ENCODE peak calls at places on chromosome 5, in seven cellular contexts. One of them, this sample, is unnamed.

GRCh38 chr5:34511915-34512314 is 144.2 kb upstream of the RAI14 start:
- DNase-seq in fibroblast of the aortic adventitia: peak; percentile 70
- DNase-seq in A549: no peak
- DNase-seq in choroid plexus epithelial cell: peak; percentile 80
- DNase-seq in CD8-positive, alpha-beta T cell: no peak
- DNase-seq in H9: peak; percentile 51
- DNase-seq in neural crest cell: no peak
- DNase-seq in this sample: no peak

GRCh38 chr5:134371834-134372340 is 518 bp downstream of the UBE2B start:
- DNase-seq in H9: peak; percentile 77
- DNase-seq in choroid plexus epithelial cell: peak; percentile 28
- DNase-seq in fibroblast of the aortic adventitia: peak; percentile 30
- DNase-seq in neural crest cell: peak; percentile 48
- DNase-seq in CD8-positive, alpha-beta T cell: peak; percentile 32
- DNase-seq in A549: peak; percentile 38
- DNase-seq in this sample: peak; percentile 35

GRCh38 chr5:32443541-32444190 is 874 bp downstream of the ZFR start:
- DNase-seq in choroid plexus epithelial cell: peak; percentile 44
- DNase-seq in fibroblast of the aortic adventitia: peak; percentile 23
- DNase-seq in neural crest cell: peak; percentile 36
- DNase-seq in CD8-positive, alpha-beta T cell: peak; percentile 59
- DNase-seq in H9: peak; percentile 45
- DNase-seq in A549: peak; percentile 47
- DNase-seq in this sample: no peak

GRCh38 chr5:102857090-102857818 is 102.1 kb downstream of the PAM start:
- DNase-seq in CD8-positive, alpha-beta T cell: no peak
- DNase-seq in H9: no peak
- DNase-seq in A549: no peak
- DNase-seq in fibroblast of the aortic adventitia: peak; percentile 86
- DNase-seq in choroid plexus epithelial cell: no peak
- DNase-seq in neural crest cell: no peak
- DNase-seq in this sample: no peak

GRCh38 chr5:87009146-87009545 is 258.5 kb upstream of the RASA1 start:
- DNase-seq in H9: no peak
- DNase-seq in choroid plexus epithelial cell: peak; percentile 72
- DNase-seq in neural crest cell: no peak
- DNase-seq in A549: no peak
- DNase-seq in CD8-positive, alpha-beta T cell: no peak
- DNase-seq in fibroblast of the aortic adventitia: peak; percentile 64
- DNase-seq in this sample: no peak

GRCh38 chr5:100667021-100667671 is 132.0 kb downstream of the FAM174A start:
- DNase-seq in CD8-positive, alpha-beta T cell: no peak
- DNase-seq in A549: no peak
- DNase-seq in neural crest cell: no peak
- DNase-seq in choroid plexus epithelial cell: peak; percentile 86
- DNase-seq in H9: no peak
- DNase-seq in fibroblast of the aortic adventitia: peak; percentile 66
- DNase-seq in this sample: peak; percentile 81

GRCh38 chr5:7779019-7779662 is 71.8 kb downstream of the CFAP90 start:
- DNase-seq in H9: no peak
- DNase-seq in fibroblast of the aortic adventitia: no peak
- DNase-seq in neural crest cell: no peak
- DNase-seq in choroid plexus epithelial cell: no peak
- DNase-seq in A549: no peak
- DNase-seq in CD8-positive, alpha-beta T cell: no peak
- DNase-seq in this sample: no peak

GRCh38 chr5:132434391-132434790 is 56.2 kb downstream of the IRF1 start:
- DNase-seq in H9: no peak
- DNase-seq in neural crest cell: no peak
- DNase-seq in CD8-positive, alpha-beta T cell: no peak
- DNase-seq in A549: no peak
- DNase-seq in fibroblast of the aortic adventitia: no peak
- DNase-seq in choroid plexus epithelial cell: peak; percentile 48
- DNase-seq in this sample: no peak

GRCh38 chr5:116970318-116970717 is 395.7 kb upstream of the SEMA6A start:
- DNase-seq in choroid plexus epithelial cell: peak; percentile 1
- DNase-seq in CD8-positive, alpha-beta T cell: no peak
- DNase-seq in A549: no peak
- DNase-seq in neural crest cell: no peak
- DNase-seq in fibroblast of the aortic adventitia: no peak
- DNase-seq in H9: no peak
- DNase-seq in this sample: peak; percentile 1

GRCh38 chr5:54718647-54719046 is 201.1 kb downstream of the SNX18 start:
- DNase-seq in fibroblast of the aortic adventitia: peak; percentile 67
- DNase-seq in neural crest cell: no peak
- DNase-seq in CD8-positive, alpha-beta T cell: no peak
- DNase-seq in A549: no peak
- DNase-seq in choroid plexus epithelial cell: peak; percentile 67
- DNase-seq in H9: no peak
- DNase-seq in this sample: no peak

GRCh38 chr5:2841208-2841607 is 89.7 kb upstream of the IRX2 start:
- DNase-seq in fibroblast of the aortic adventitia: no peak
- DNase-seq in CD8-positive, alpha-beta T cell: no peak
- DNase-seq in neural crest cell: no peak
- DNase-seq in choroid plexus epithelial cell: no peak
- DNase-seq in A549: no peak
- DNase-seq in H9: no peak
- DNase-seq in this sample: no peak

GRCh38 chr5:54412913-54413312 is 42.6 kb upstream of the HSPB3 start:
- DNase-seq in choroid plexus epithelial cell: no peak
- DNase-seq in H9: no peak
- DNase-seq in CD8-positive, alpha-beta T cell: no peak
- DNase-seq in fibroblast of the aortic adventitia: no peak
- DNase-seq in A549: no peak
- DNase-seq in neural crest cell: no peak
- DNase-seq in this sample: no peak

GRCh38 chr5:150734579-150735384 is 24.0 kb downstream of the DCTN4 start:
- DNase-seq in CD8-positive, alpha-beta T cell: no peak
- DNase-seq in H9: no peak
- DNase-seq in A549: no peak
- DNase-seq in neural crest cell: no peak
- DNase-seq in choroid plexus epithelial cell: no peak
- DNase-seq in fibroblast of the aortic adventitia: no peak
- DNase-seq in this sample: no peak

GRCh38 chr5:175652741-175653663 is 4.9 kb upstream of the HRH2 start:
- DNase-seq in neural crest cell: no peak
- DNase-seq in H9: no peak
- DNase-seq in fibroblast of the aortic adventitia: no peak
- DNase-seq in choroid plexus epithelial cell: peak; percentile 5
- DNase-seq in CD8-positive, alpha-beta T cell: peak; percentile 76
- DNase-seq in A549: no peak
- DNase-seq in this sample: no peak

GRCh38 chr5:68088302-68088701 is 127.3 kb upstream of the PIK3R1 start:
- DNase-seq in fibroblast of the aortic adventitia: peak; percentile 94
- DNase-seq in H9: no peak
- DNase-seq in neural crest cell: no peak
- DNase-seq in CD8-positive, alpha-beta T cell: no peak
- DNase-seq in choroid plexus epithelial cell: peak; percentile 67
- DNase-seq in A549: no peak
- DNase-seq in this sample: no peak

GRCh38 chr5:111337688-111338087 is 113.5 kb downstream of the CAMK4 start:
- DNase-seq in H9: no peak
- DNase-seq in choroid plexus epithelial cell: no peak
- DNase-seq in fibroblast of the aortic adventitia: no peak
- DNase-seq in CD8-positive, alpha-beta T cell: no peak
- DNase-seq in A549: no peak
- DNase-seq in neural crest cell: no peak
- DNase-seq in this sample: peak; percentile 40

GRCh38 chr5:168301593-168302388 is 10.3 kb downstream of the WWC1 start:
- DNase-seq in A549: peak; percentile 96
- DNase-seq in choroid plexus epithelial cell: no peak
- DNase-seq in CD8-positive, alpha-beta T cell: no peak
- DNase-seq in H9: no peak
- DNase-seq in neural crest cell: no peak
- DNase-seq in fibroblast of the aortic adventitia: peak; percentile 12
- DNase-seq in this sample: peak; percentile 76

GRCh38 chr5:144549580-144549979 is 378.9 kb downstream of the KCTD16 start:
- DNase-seq in neural crest cell: no peak
- DNase-seq in H9: no peak
- DNase-seq in A549: no peak
- DNase-seq in CD8-positive, alpha-beta T cell: no peak
- DNase-seq in fibroblast of the aortic adventitia: peak; percentile 84
- DNase-seq in choroid plexus epithelial cell: peak; percentile 55
- DNase-seq in this sample: peak; percentile 1

GRCh38 chr5:7787770-7788169 is 63.2 kb downstream of the CFAP90 start:
- DNase-seq in A549: no peak
- DNase-seq in fibroblast of the aortic adventitia: no peak
- DNase-seq in CD8-positive, alpha-beta T cell: no peak
- DNase-seq in neural crest cell: no peak
- DNase-seq in H9: no peak
- DNase-seq in choroid plexus epithelial cell: no peak
- DNase-seq in this sample: no peak

GRCh38 chr5:65102501-65102825 is 333.7 kb downstream of the CWC27 start:
- DNase-seq in CD8-positive, alpha-beta T cell: no peak
- DNase-seq in H9: peak; percentile 40
- DNase-seq in neural crest cell: no peak
- DNase-seq in A549: no peak
- DNase-seq in fibroblast of the aortic adventitia: no peak
- DNase-seq in choroid plexus epithelial cell: no peak
- DNase-seq in this sample: no peak

GRCh38 chr5:65103674-65104035 is 334.9 kb downstream of the CWC27 start:
- DNase-seq in fibroblast of the aortic adventitia: no peak
- DNase-seq in neural crest cell: no peak
- DNase-seq in CD8-positive, alpha-beta T cell: no peak
- DNase-seq in H9: no peak
- DNase-seq in A549: no peak
- DNase-seq in choroid plexus epithelial cell: no peak
- DNase-seq in this sample: no peak

GRCh38 chr5:65104831-65105230 is 336.1 kb downstream of the CWC27 start:
- DNase-seq in A549: no peak
- DNase-seq in choroid plexus epithelial cell: no peak
- DNase-seq in CD8-positive, alpha-beta T cell: no peak
- DNase-seq in fibroblast of the aortic adventitia: no peak
- DNase-seq in neural crest cell: no peak
- DNase-seq in H9: no peak
- DNase-seq in this sample: peak; percentile 75

GRCh38 chr5:65101706-65102105 is 333.0 kb downstream of the CWC27 start:
- DNase-seq in choroid plexus epithelial cell: peak; percentile 46
- DNase-seq in fibroblast of the aortic adventitia: peak; percentile 61
- DNase-seq in H9: no peak
- DNase-seq in A549: no peak
- DNase-seq in CD8-positive, alpha-beta T cell: no peak
- DNase-seq in neural crest cell: no peak
- DNase-seq in this sample: no peak

DNA sequence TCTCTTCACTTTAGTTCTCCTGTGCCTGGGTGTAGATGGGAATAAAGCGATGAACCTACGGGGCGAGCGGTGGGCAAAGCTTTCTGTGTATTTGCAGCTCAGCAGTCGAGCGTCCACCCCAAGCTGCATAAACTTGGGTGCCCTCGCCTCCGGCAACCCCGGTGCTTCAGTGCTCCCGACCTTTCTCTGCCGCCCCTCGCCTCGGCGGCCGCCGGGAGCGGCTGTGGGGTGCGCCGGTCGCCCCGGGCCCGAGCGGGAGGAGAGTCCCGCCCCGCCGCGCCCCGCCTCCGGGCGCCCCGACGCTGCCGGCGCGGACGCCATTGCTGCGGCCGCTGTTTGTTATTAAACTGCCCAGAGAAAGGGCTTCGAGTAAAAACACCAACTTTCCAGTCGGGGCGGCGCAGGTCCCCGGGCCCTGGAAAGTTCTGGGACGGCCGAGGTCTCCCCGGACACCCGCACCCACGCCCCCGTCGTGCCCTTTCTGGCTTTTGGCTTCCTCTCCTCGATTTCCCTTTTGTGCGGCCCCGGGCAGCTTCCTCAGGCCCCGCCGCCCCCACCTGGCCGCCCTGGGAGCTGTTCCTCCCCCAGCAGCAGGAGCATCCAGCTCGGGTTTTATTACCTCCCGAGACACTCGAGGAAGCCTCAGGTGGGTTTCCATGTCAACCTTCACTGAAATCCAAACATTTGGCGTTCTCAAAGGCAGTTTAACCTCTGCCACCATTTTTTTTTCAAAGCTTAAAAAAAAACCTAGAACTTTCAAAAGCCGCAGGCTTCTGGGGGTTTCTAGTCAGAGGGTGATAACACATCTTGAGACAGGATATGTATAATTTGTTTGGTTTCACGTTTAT is 334.3 kb downstream of the CWC27 start:
- DNase-seq in fibroblast of the aortic adventitia: peak; percentile 30
- DNase-seq in CD8-positive, alpha-beta T cell: peak; percentile 59
- DNase-seq in choroid plexus epithelial cell: peak; percentile 85
- DNase-seq in H9: peak; percentile 76
- DNase-seq in neural crest cell: no peak
- DNase-seq in A549: peak; percentile 69
- DNase-seq in this sample: peak; percentile 54
- TF ChIP-seq CTCF in fibroblast of the aortic adventitia: peak; percentile 8
- TF ChIP-seq CTCF in CD8-positive, alpha-beta T cell: no peak
- TF ChIP-seq CTCF in choroid plexus epithelial cell: peak; percentile 36
- TF ChIP-seq CTCF in H9: no peak
- TF ChIP-seq CTCF in neural crest cell: no peak
- TF ChIP-seq CTCF in A549: peak; percentile 25
- TF ChIP-seq CTCF in this sample: peak; percentile 25

GRCh38 chr5:145718956-145719355 is 116.2 kb downstream of the PRELID2 start:
- DNase-seq in fibroblast of the aortic adventitia: peak; percentile 62
- DNase-seq in CD8-positive, alpha-beta T cell: no peak
- DNase-seq in A549: peak; percentile 10
- DNase-seq in neural crest cell: no peak
- DNase-seq in H9: no peak
- DNase-seq in choroid plexus epithelial cell: peak; percentile 57
- DNase-seq in this sample: peak; percentile 21
- TF ChIP-seq CTCF in fibroblast of the aortic adventitia: peak; percentile 78
- TF ChIP-seq CTCF in CD8-positive, alpha-beta T cell: no peak
- TF ChIP-seq CTCF in A549: peak; percentile 56
- TF ChIP-seq CTCF in neural crest cell: peak; percentile 51
- TF ChIP-seq CTCF in H9: peak; percentile 76
- TF ChIP-seq CTCF in choroid plexus epithelial cell: peak; percentile 65
- TF ChIP-seq CTCF in this sample: peak; percentile 59

DNA sequence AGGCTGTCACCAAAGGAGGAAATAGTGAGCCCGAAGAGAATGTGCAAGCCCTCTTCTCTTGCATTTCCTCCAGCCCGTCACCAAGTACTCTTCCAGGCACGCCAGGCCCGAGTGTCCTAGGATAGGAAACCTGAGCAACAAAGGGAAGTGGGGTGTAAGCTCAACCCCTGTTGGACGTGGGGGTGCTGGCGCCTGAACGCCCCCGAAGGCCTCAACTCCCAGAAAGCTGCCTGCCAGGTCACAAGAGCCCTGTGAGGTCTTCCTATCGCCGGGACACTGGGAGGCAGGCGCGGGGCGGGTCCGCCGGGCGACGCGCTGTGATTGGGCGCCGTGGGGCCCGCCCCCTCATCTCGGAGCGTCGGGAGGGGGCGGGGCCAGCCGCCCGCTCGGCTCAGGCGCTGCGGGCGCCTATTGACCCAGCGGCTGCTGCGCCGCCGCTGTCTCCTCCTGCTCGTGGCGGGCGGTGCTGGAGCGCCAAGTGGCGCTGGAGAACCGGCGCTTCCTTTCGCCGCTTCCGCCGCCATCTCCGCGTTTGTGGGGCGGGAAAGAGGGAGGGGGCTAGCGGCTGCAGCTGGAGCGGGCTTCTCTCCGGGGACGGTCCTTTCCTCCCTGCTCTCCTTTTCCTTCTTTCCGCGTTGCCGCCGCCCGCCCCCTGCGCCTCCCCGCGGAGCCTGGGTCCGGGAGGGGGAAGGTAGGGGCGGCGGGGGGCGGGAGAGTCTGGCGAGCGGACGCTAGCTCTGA is 558 bp upstream of the MAN2A1 start:
- DNase-seq in A549: peak; percentile 66
- DNase-seq in H9: peak; percentile 92
- DNase-seq in choroid plexus epithelial cell: peak; percentile 92
- DNase-seq in CD8-positive, alpha-beta T cell: peak; percentile 74
- DNase-seq in neural crest cell: no peak
- DNase-seq in fibroblast of the aortic adventitia: peak; percentile 79
- DNase-seq in this sample: peak; percentile 75
- TF ChIP-seq CTCF in A549: no peak
- TF ChIP-seq CTCF in H9: no peak
- TF ChIP-seq CTCF in choroid plexus epithelial cell: peak; percentile 18
- TF ChIP-seq CTCF in CD8-positive, alpha-beta T cell: no peak
- TF ChIP-seq CTCF in neural crest cell: no peak
- TF ChIP-seq CTCF in fibroblast of the aortic adventitia: peak; percentile 8
- TF ChIP-seq CTCF in this sample: peak; percentile 51

GRCh38 chr5:60533789-60534188 is 166.2 kb downstream of the DEPDC1B start:
- DNase-seq in H9: no peak
- DNase-seq in CD8-positive, alpha-beta T cell: no peak
- DNase-seq in choroid plexus epithelial cell: no peak
- DNase-seq in fibroblast of the aortic adventitia: no peak
- DNase-seq in A549: no peak
- DNase-seq in neural crest cell: no peak
- DNase-seq in this sample: no peak
- TF ChIP-seq CTCF in H9: no peak
- TF ChIP-seq CTCF in CD8-positive, alpha-beta T cell: no peak
- TF ChIP-seq CTCF in choroid plexus epithelial cell: no peak
- TF ChIP-seq CTCF in fibroblast of the aortic adventitia: no peak
- TF ChIP-seq CTCF in A549: no peak
- TF ChIP-seq CTCF in neural crest cell: no peak
- TF ChIP-seq CTCF in this sample: no peak